ENCODE peak calls at places on chromosomes 4 and X, in five cellular contexts. N, J, C, X and R are unnamed samples.

GRCh38 chr4:140408974-140409373 is 18.5 kb downstream of the CLGN start:
- DNase-seq in N (no peak), J (no peak), C (no peak), X (no peak), R (no peak)

GRCh38 chr4:133474511-133474910 is 325.4 kb downstream of the PCDH10 start:
- DNase-seq in N (no peak), J (no peak), C (no peak), X (no peak), R (no peak)

GRCh38 chr4:147362868-147363440 is 117.9 kb upstream of the EDNRA start:
- DNase-seq in N (peak; percentile 72), J (peak; percentile 86), C (peak; percentile 59), X (no peak), R (no peak)

GRCh38 chr4:147546341-147546740 is 65.4 kb downstream of the EDNRA start:
- DNase-seq in N (no peak), J (no peak), C (no peak), X (no peak), R (no peak)

GRCh38 chr4:122687450-122688121 is 44.9 kb upstream of the BBS12 start:
- DNase-seq in N (no peak), J (no peak), C (no peak), X (no peak), R (no peak)

GRCh38 chrX:152343306-152343705 is 107.8 kb downstream of the GABRA3 start:
- DNase-seq in N (no peak), J (no peak), C (no peak), X (no peak), R (no peak)

GRCh38 chr4:3250956-3251690 is 2.2 kb downstream of the MSANTD1 start:
- DNase-seq in N (peak; percentile 44), J (peak; percentile 6), C (peak; percentile 16), X (no peak), R (no peak)

GRCh38 chr4:14880805-14881204 is 121.5 kb upstream of the CPEB2 start:
- DNase-seq in N (no peak), J (no peak), C (no peak), X (no peak), R (no peak)

GRCh38 chr4:8351931-8352367 is 82.4 kb downstream of the HTRA3 start:
- DNase-seq in N (peak; percentile 67), J (no peak), C (no peak), X (no peak), R (no peak)

GRCh38 chrX:9464435-9465371 is at the start of gene TBL1X:
- DNase-seq in N (peak; percentile 79), J (peak; percentile 73), C (peak; percentile 57), X (peak; percentile 92), R (peak; percentile 86)

GRCh38 chr4:18980516-18981233 is 959.1 kb upstream of the LCORL start:
- DNase-seq in N (no peak), J (no peak), C (no peak), X (no peak), R (no peak)

GRCh38 chrX:64265265-64265664 is 34.9 kb upstream of the ASB12 start:
- DNase-seq in N (no peak), J (no peak), C (no peak), X (no peak), R (no peak)

GRCh38 chrX:71579136-71579989 is 1.1 kb downstream of the GCNA start:
- DNase-seq in N (no peak), J (no peak), C (no peak), X (peak; percentile 18), R (no peak)

GRCh38 chr4:164866817-164867490 is 10.0 kb upstream of the APELA start:
- DNase-seq in N (no peak), J (no peak), C (no peak), X (no peak), R (no peak)

GRCh38 chr4:89071311-89071710 is 14.3 kb upstream of the FAM13A start:
- DNase-seq in N (no peak), J (no peak), C (no peak), X (no peak), R (no peak)

GRCh38 chrX:110026099-110026844 is 23.4 kb downstream of the TMEM164 start:
- DNase-seq in N (no peak), J (no peak), C (no peak), X (no peak), R (no peak)

GRCh38 chr4:186695392-186695791 is 28.3 kb downstream of the FAT1 start:
- DNase-seq in N (no peak), J (no peak), C (peak; percentile 23), X (no peak), R (no peak)

GRCh38 chr4:135201081-135201480 is 999.5 kb upstream of the PABPC4L start:
- DNase-seq in N (no peak), J (no peak), C (no peak), X (no peak), R (no peak)

GRCh38 chr4:87060957-87061356 is 126.1 kb downstream of the AFF1 start:
- DNase-seq in N (no peak), J (no peak), C (no peak), X (no peak), R (no peak)

GRCh38 chrX:110210417-110211139 is 107.3 kb downstream of the AMMECR1 start:
- DNase-seq in N (no peak), J (no peak), C (no peak), X (no peak), R (no peak)

GRCh38 chrX:153924149-153924861 is 1.8 kb downstream of the ARHGAP4 start:
- DNase-seq in N (no peak), J (peak; percentile 61), C (no peak), X (no peak), R (no peak)

GRCh38 chr4:133581971-133582619 is 433.0 kb downstream of the PCDH10 start:
- DNase-seq in N (no peak), J (no peak), C (no peak), X (no peak), R (no peak)

GRCh38 chr4:80142396-80143304 is 54.7 kb upstream of the PRDM8 start:
- DNase-seq in N (no peak), J (no peak), C (no peak), X (peak; percentile 38), R (no peak)

GRCh38 chr4:122652379-122652778 is 31.5 kb upstream of the IL21 start:
- DNase-seq in N (no peak), J (no peak), C (peak; percentile 42), X (peak; percentile 43), R (no peak)

GRCh38 chrX:7926501-7926900 is 712 bp downstream of the PNPLA4 start:
- DNase-seq in N (no peak), J (no peak), C (no peak), X (no peak), R (no peak)

GRCh38 chrX:110412971-110413726 is 54.5 kb downstream of the RTL9 start:
- DNase-seq in N (peak; percentile 79), J (peak; percentile 74), C (peak; percentile 81), X (peak; percentile 82), R (peak; percentile 93)

GRCh38 chrX:55342533-55343501 is 78.1 kb upstream of the PAGE3 start:
- DNase-seq in N (no peak), J (no peak), C (peak; percentile 56), X (peak; percentile 41), R (no peak)
- TF ChIP-seq CTCF in N (peak; percentile 51), J (peak; percentile 58), C (peak; percentile 20), X (peak; percentile 62), R (no peak)

GRCh38 chr4:184807797-184808718 is 17.7 kb downstream of the ACSL1 start:
- DNase-seq in N (peak; percentile 72), J (peak; percentile 70), C (peak; percentile 31), X (no peak), R (no peak)
- TF ChIP-seq CTCF in N (no peak), J (no peak), C (no peak), X (no peak), R (no peak)

GRCh38 chr4:148849581-148849980 is 407.4 kb upstream of the NR3C2 start:
- DNase-seq in N (no peak), J (no peak), C (peak; percentile 28), X (no peak), R (no peak)

GRCh38 chr4:148847544-148847943 is 405.3 kb upstream of the NR3C2 start:
- DNase-seq in N (no peak), J (no peak), C (no peak), X (no peak), R (no peak)

GRCh38 chr4:148850257-148850995 is 408.2 kb upstream of the NR3C2 start:
- DNase-seq in N (no peak), J (no peak), C (peak; percentile 48), X (no peak), R (no peak)

GRCh38 chr4:148854203-148854602 is 412.0 kb upstream of the NR3C2 start:
- DNase-seq in N (no peak), J (no peak), C (no peak), X (no peak), R (no peak)

GRCh38 chr4:148852092-148852699 is 410.0 kb upstream of the NR3C2 start:
- DNase-seq in N (no peak), J (no peak), C (peak; percentile 17), X (no peak), R (no peak)
- TF ChIP-seq CTCF in N (peak; percentile 6), J (peak; percentile 18), C (no peak), X (no peak), R (no peak)

DNA sequence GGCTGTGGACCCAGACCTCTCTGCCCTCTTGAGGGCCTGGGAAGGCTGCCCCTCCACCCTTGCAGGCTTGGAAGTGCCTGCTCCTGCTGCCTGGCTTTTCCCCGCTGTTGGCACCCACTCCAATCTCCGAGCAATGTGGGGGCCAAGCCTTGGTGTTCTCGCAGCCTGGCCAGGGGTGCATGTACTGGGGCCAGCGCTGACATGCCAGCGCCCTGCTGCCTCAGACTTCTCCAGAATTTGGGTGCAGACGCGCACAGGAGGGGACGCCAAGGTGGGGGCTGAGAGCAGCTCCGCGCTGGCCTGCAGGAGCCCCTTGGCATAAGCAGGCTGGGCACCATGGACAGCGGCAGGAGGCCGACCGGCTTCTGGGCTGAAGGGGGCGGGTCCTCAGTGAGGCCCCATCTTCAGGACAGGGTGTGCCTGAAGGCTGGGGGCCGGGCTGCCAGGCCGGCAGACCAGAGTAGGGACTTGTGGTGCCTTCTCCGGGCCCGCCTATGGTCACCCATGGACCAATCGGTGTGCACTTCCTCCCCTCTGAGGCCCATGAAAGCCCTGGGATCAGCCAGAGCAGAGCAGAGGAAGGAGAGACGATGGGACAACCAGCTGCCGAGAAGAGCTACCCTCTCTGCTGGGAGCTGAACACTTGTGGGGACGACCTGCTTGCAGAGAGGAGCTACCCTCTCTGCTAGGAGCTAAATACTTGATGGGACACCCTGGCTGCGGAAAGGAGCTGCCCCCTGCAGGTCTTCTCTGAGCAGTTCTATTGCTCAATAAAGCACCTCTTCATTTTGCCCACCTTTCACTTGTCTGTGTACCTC is 118.3 kb downstream of the DNAAF6 start:
- DNase-seq in N (no peak), J (peak; percentile 29), C (peak; percentile 28), X (peak; percentile 23), R (no peak)
- TF ChIP-seq CTCF in N (no peak), J (no peak), C (no peak), X (peak; percentile 57), R (peak; percentile 8)

DNA sequence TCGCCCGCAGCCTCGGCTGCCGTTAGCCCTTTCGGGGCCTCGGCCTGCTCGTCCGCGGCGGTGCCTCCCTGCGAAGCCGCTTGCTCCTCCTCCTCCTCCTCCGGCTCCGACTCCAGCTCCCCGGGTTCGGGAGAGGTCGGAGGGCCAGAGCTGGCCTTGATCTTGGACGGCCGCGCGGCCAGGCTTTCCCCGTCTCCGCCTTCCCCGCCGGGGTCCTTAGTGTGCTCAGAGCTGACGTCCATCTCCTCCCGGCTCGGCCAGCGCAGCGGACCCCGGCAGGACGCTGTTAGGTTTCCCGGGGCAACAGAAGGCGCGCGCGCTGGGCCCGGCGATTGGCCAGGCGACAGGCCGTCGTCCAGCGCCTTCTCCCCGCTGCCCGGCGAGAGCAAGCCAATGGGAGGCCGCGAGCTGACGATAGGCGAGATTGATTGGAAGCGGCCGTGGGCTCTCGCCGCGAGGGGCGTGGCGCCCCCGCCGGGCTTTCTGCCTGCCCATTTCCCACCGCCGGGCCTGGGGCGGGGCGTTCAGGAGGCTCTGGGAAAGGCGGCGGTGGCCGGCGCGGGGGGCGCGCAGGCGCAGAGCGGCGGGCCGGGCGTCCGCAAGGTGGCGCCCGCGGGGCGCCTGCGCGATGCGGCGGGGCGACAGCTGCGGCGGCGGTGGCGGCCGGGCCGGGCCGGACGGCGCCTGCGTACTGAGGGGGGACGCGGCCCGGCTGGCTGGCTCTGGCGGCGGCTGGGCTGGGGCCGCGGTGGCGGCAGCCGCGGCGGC is at the start of gene TADA2B:
- DNase-seq in N (peak; percentile 99), J (peak; percentile 98), C (peak; percentile 97), X (peak; percentile 99), R (peak; percentile 100)
- TF ChIP-seq CTCF in N (peak; percentile 54), J (peak; percentile 54), C (peak; percentile 50), X (peak; percentile 58), R (peak; percentile 48)